ENCODE peak calls at places on chromosome 14, in seven cellular contexts. P is RWPE1; K is fibroblast of pulmonary artery; N is G401; T is effector memory CD4-positive, alpha-beta T cell; X is pons; Y is progenitor cell of endocrine pancreas. M is an unnamed sample.
A peak's percentile ranks its signal among the peaks of the same experiment; 100 is the strongest.

GRCh38 chr14:102994689-102995088 is 62.7 kb downstream of the CDC42BPB start:
- DNase-seq in X (no peak), P (no peak), T (no peak), Y (no peak), N (no peak), K (no peak), M (no peak)

GRCh38 chr14:53953828-53954550 is 2.6 kb downstream of the BMP4 start:
- DNase-seq in T (no peak), X (no peak), K (peak; percentile 39), N (peak; percentile 40), Y (no peak), P (no peak), M (no peak)

GRCh38 chr14:51283402-51283825 is 43.4 kb downstream of the TMX1 start:
- DNase-seq in N (peak; percentile 87), X (peak; percentile 83), P (peak; percentile 92), K (peak; percentile 94), Y (no peak), T (no peak), M (no peak)

GRCh38 chr14:21498540-21499526 is 12.3 kb downstream of the METTL3 start:
- DNase-seq in N (peak; percentile 56), T (no peak), P (peak; percentile 31), K (peak; percentile 64), X (peak; percentile 56), Y (no peak), M (no peak)

GRCh38 chr14:24613241-24613640 is 3.8 kb upstream of the GZMH start:
- DNase-seq in P (no peak), Y (no peak), X (no peak), N (no peak), K (no peak), T (no peak), M (no peak)

GRCh38 chr14:36975834-36976233 is 196.6 kb downstream of the SLC25A21 start:
- DNase-seq in Y (no peak), X (no peak), N (no peak), P (no peak), K (no peak), T (no peak), M (no peak)

GRCh38 chr14:105412768-105413541 is 6.7 kb upstream of the MTA1 start:
- DNase-seq in X (no peak), T (no peak), K (no peak), Y (no peak), P (no peak), N (no peak), M (no peak)

GRCh38 chr14:99747167-99747566 is 46.0 kb upstream of the EML1 start:
- DNase-seq in K (no peak), Y (no peak), P (no peak), X (no peak), N (no peak), T (no peak), M (no peak)

GRCh38 chr14:21825147-21825743 is 151.6 kb upstream of the OR4E1 start:
- DNase-seq in P (peak; percentile 44), Y (no peak), K (peak; percentile 22), N (no peak), X (peak; percentile 24), T (no peak), M (no peak)

GRCh38 chr14:76779221-76780057 is 18.2 kb downstream of the VASH1 start:
- DNase-seq in T (no peak), N (no peak), P (no peak), Y (no peak), X (no peak), K (no peak), M (no peak)

GRCh38 chr14:97459180-97459579 is 662.0 kb downstream of the VRK1 start:
- DNase-seq in K (no peak), P (no peak), Y (no peak), X (no peak), T (no peak), N (no peak), M (no peak)

GRCh38 chr14:34462132-34462893 is at the start of gene SPTSSA:
- DNase-seq in X (peak; percentile 86), P (peak; percentile 92), Y (peak; percentile 88), K (peak; percentile 91), N (peak; percentile 88), T (peak; percentile 72), M (peak; percentile 92)

GRCh38 chr14:63209160-63209559 is 4.9 kb downstream of the RHOJ start:
- DNase-seq in P (no peak), X (no peak), T (no peak), Y (no peak), N (no peak), K (no peak), M (no peak)

GRCh38 chr14:94904636-94905035 is 134.7 kb upstream of the GSC start:
- DNase-seq in Y (no peak), T (no peak), N (no peak), P (no peak), K (peak; percentile 12), X (no peak), M (no peak)

GRCh38 chr14:100850841-100851585 is 25.1 kb downstream of the MEG3 start:
- DNase-seq in P (peak; percentile 65), K (peak; percentile 27), N (no peak), Y (no peak), X (no peak), T (peak; percentile 53), M (no peak)

GRCh38 chr14:50335389-50335788 is 23.3 kb downstream of the DMAC2L start:
- DNase-seq in P (no peak), T (no peak), Y (no peak), K (peak; percentile 88), X (peak; percentile 99), N (peak; percentile 97), M (no peak)

GRCh38 chr14:54772451-54772881 is 130.2 kb downstream of the GCH1 start:
- DNase-seq in K (peak; percentile 53), T (no peak), X (no peak), P (peak; percentile 13), Y (no peak), N (no peak), M (no peak)

GRCh38 chr14:106877527-106877926 is 1351.1 kb downstream of the TMEM121 start:
- DNase-seq in X (no peak), P (no peak), N (no peak), Y (no peak), T (no peak), K (no peak), M (no peak)

GRCh38 chr14:95023886-95024285 is 133.4 kb downstream of the DICER1 start:
- DNase-seq in X (no peak), Y (no peak), P (no peak), K (peak; percentile 11), N (no peak), T (no peak), M (no peak)

GRCh38 chr14:100317897-100318808 is 5.0 kb upstream of the SLC25A47 start:
- DNase-seq in Y (peak; percentile 35), N (no peak), X (peak; percentile 51), P (no peak), T (peak; percentile 30), K (peak; percentile 66), M (no peak)

GRCh38 chr14:88225721-88226120 is 97.3 kb downstream of the KCNK10 start:
- DNase-seq in X (no peak), Y (no peak), N (peak; percentile 87), T (no peak), K (no peak), P (no peak), M (no peak)

GRCh38 chr14:90517431-90517841 is 120.6 kb downstream of the CALM1 start:
- DNase-seq in P (no peak), N (no peak), Y (no peak), X (no peak), K (no peak), T (no peak), M (no peak)

GRCh38 chr14:103734081-103734888 is 18.7 kb downstream of the ZFYVE21 start:
- DNase-seq in X (no peak), N (no peak), T (no peak), K (no peak), Y (no peak), P (no peak), M (no peak)

GRCh38 chr14:101060171-101060601 is 156.7 kb upstream of the RTL1 start:
- DNase-seq in T (no peak), N (peak; percentile 72), K (no peak), Y (no peak), X (no peak), P (no peak), M (no peak)

GRCh38 chr14:75011356-75012097 is 8.8 kb downstream of the EIF2B2 start:
- DNase-seq in P (no peak), T (no peak), Y (no peak), K (peak; percentile 65), N (no peak), X (no peak), M (no peak)

GRCh38 chr14:32075636-32076277 is 1.3 kb upstream of the ARHGAP5 start:
- DNase-seq in X (peak; percentile 68), P (peak; percentile 50), K (peak; percentile 20), Y (peak; percentile 31), N (peak; percentile 55), T (peak; percentile 9), M (no peak)

GRCh38 chr14:103500148-103500990 is 22.3 kb downstream of the CKB start:
- DNase-seq in N (peak; percentile 97), K (peak; percentile 89), T (peak; percentile 51), X (peak; percentile 94), Y (peak; percentile 72), P (peak; percentile 55), M (peak; percentile 89)

GRCh38 chr14:101005447-101005846 is 101.9 kb upstream of the RTL1 start:
- DNase-seq in P (no peak), N (no peak), K (no peak), T (no peak), X (peak; percentile 68), Y (no peak), M (no peak)

GRCh38 chr14:73829526-73830431 is 21.9 kb upstream of the PTGR2 start:
- DNase-seq in P (no peak), X (no peak), K (peak; percentile 84), N (no peak), Y (no peak), T (peak; percentile 5), M (no peak)